ENCODE peak calls at places on chromosomes 16 and 17, in four cellular contexts. Q, R, U and T are unnamed samples. For H3K4me1, the result is how much of the 10 kb centered on the place peaks cover.

GRCh38 chr17:73304438-73304837 is 7.4 kb downstream of the CDC42EP4 start:
- DNase-seq in Q (no peak), R (no peak), U (no peak), T (no peak)

GRCh38 chr17:35082073-35082657 is 18.7 kb upstream of the RFFL start:
- DNase-seq in Q (no peak), R (no peak), U (no peak), T (no peak)

GRCh38 chr17:66228887-66229782 is at the start of gene APOH:
- DNase-seq in Q (no peak), R (no peak), U (no peak), T (no peak)

GRCh38 chr17:59400858-59401257 is 69.4 kb downstream of the YPEL2 start:
- DNase-seq in Q (no peak), R (no peak), U (no peak), T (no peak)

GRCh38 chr17:11506635-11507034 is 91.6 kb upstream of the DNAH9 start:
- DNase-seq in Q (no peak), R (no peak), U (no peak), T (no peak)

GRCh38 chr17:59371426-59372099 is 40.1 kb downstream of the YPEL2 start:
- DNase-seq in Q (peak), R (peak), U (peak), T (peak)

GRCh38 chr17:46056800-46057304 is 57.8 kb downstream of the STH start:
- DNase-seq in Q (no peak), R (no peak), U (no peak), T (no peak)

GRCh38 chr16:81719993-81720392 is 59.1 kb upstream of the PLCG2 start:
- DNase-seq in Q (no peak), R (no peak), U (no peak), T (no peak)

GRCh38 chr16:59459811-59460210 is 725.7 kb upstream of the GOT2 start:
- DNase-seq in Q (no peak), R (no peak), U (no peak), T (no peak)

GRCh38 chr16:31141489-31142108 is 6.1 kb upstream of the PRSS8 start:
- DNase-seq in Q (peak), R (no peak), U (no peak), T (peak)

GRCh38 chr16:16960785-16961184 is 510.0 kb downstream of the XYLT1 start:
- DNase-seq in Q (no peak), R (no peak), U (no peak), T (no peak)

GRCh38 chr17:7296189-7296861 is 1.9 kb upstream of the YBX2 start:
- DNase-seq in Q (peak), R (no peak), U (peak), T (peak)

GRCh38 chr17:37755455-37755854 is 10.6 kb upstream of the HNF1B start:
- DNase-seq in Q (no peak), R (no peak), U (no peak), T (no peak)

GRCh38 chr16:72228014-72228413 is 56.1 kb upstream of the PMFBP1 start:
- DNase-seq in Q (no peak), R (no peak), U (no peak), T (no peak)

GRCh38 chr16:677306-678190 is 2.1 kb downstream of the RHBDL1 start:
- DNase-seq in Q (no peak), R (no peak), U (no peak), T (no peak)

GRCh38 chr16:83338941-83339340 is 468.8 kb upstream of the HSBP1 start:
- DNase-seq in Q (no peak), R (no peak), U (no peak), T (no peak)

GRCh38 chr17:2059125-2059836 is 4.4 kb downstream of the HIC1 start:
- DNase-seq in Q (no peak), R (no peak), U (no peak), T (peak)

GRCh38 chr16:2842340-2843000 is 12.4 kb downstream of the ZG16B start:
- DNase-seq in Q (peak), R (peak), U (peak), T (peak)

GRCh38 chr17:68384941-68385340 is 72.4 kb downstream of the WIPI1 start:
- DNase-seq in Q (no peak), R (peak), U (no peak), T (no peak)

GRCh38 chr17:28131592-28131991 is 89.1 kb downstream of the NLK start:
- DNase-seq in Q (no peak), R (no peak), U (no peak), T (no peak)

GRCh38 chr17:74049167-74049797 is 154.2 kb upstream of the RPL38 start:
- DNase-seq in Q (no peak), R (no peak), U (no peak), T (no peak)

GRCh38 chr17:67273900-67274299 is 28.9 kb upstream of the HELZ start:
- DNase-seq in Q (no peak), R (no peak), U (no peak), T (no peak)
- H3K27ac ChIP-seq in Q (no peak), R (no peak), U (no peak), T (no peak)

GRCh38 chr16:66576306-66576705 is 3.0 kb upstream of the CMTM2 start:
- DNase-seq in Q (no peak), R (no peak), U (no peak), T (no peak)
- H3K4me1 ChIP-seq in Q (under half), R (under half), U (under half), T (under half)

GRCh38 chr17:32142038-32142856 is at the start of gene RHOT1:
- DNase-seq in Q (peak), R (peak), U (peak), T (peak)
- TF ChIP-seq CTCF in Q (peak), R (peak), U (peak), T (peak)

DNA sequence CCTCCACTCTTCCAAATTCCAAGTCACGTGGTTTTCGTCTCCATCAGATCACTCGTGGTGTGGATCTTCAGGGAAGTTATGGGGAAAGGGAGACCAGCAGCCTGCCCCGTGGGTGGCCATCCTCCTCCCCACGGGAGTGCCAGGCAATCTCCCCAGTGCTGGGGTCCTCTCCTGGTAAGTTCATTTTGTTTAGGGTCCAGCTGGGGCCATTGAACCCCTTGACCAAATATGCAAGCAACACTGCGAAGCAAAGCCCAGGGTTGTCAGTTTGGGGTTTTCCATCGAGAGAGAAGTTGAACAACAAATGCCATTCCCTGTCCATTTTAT is 4.1 kb upstream of the LCMT1 start:
- DNase-seq in Q (no peak), R (no peak), U (no peak), T (no peak)
- H3K27ac ChIP-seq in Q (peak), R (peak), U (peak), T (peak)

DNA sequence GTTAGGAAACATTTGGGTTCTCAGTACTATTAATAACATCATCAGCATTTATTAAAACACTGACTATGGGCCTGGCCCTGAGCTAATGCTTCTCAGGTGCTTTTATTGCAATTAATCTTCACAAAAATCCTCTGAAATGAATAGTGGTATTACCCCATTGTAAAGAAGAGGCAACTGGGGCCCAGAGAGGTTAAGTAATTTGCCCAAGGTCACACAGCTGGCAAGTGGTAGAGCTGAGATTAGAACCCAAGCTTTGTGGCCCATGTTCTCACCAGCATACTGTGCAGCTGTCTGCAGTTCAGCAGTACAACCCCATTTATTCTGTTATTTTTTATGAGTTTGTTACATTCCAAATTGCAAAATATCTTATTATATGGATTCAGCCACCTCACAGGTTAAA is 82.3 kb downstream of the TBC1D16 start:
- DNase-seq in Q (no peak), R (peak), U (no peak), T (no peak)
- H3K4me1 ChIP-seq in Q (under half), R (under half), U (under half), T (under half)

DNA sequence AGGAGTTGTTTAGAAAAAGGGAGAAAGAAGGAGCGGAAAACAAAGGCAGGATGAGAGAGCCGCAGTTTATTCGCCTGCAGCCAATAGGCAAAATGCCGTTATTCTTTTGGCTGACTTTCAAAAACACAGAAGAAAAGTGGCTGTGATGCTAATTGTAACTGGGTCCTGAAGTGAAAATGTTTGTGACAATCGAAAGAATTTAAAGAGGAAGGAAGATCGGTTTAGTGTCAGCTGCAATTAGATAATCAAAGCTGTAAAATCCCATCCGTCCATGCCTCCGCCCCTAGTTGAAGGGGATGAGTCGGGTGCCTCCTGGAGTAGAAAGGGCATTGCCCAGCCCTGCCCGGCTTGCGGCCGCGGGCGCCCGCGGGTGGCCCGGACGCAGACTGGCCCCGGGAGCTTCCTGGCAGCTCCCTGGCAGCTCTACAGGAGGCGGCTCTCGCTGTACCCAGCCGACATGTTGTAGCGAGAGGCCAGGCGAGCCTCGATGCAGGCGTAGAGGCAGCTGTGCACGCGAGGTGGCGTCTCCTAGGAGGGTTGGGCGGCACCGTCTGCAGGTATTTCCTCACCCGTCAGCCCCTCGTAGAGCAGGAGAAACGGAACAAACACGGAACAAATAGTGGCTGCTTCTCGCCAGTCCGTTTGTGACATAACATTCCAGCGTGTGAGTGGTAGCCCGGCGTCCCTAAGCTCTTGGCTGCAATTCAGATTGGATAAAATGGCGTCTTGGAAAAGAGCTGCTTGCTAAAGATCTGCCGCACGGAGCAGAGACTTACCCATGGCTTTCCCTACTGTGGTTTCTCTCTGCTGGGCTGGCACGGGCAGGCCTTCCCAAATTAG is 82.3 kb downstream of the TNRC6C start:
- DNase-seq in Q (peak), R (peak), U (peak), T (peak)
- TF ChIP-seq CTCF in Q (no peak), R (no peak), U (no peak), T (no peak)

DNA sequence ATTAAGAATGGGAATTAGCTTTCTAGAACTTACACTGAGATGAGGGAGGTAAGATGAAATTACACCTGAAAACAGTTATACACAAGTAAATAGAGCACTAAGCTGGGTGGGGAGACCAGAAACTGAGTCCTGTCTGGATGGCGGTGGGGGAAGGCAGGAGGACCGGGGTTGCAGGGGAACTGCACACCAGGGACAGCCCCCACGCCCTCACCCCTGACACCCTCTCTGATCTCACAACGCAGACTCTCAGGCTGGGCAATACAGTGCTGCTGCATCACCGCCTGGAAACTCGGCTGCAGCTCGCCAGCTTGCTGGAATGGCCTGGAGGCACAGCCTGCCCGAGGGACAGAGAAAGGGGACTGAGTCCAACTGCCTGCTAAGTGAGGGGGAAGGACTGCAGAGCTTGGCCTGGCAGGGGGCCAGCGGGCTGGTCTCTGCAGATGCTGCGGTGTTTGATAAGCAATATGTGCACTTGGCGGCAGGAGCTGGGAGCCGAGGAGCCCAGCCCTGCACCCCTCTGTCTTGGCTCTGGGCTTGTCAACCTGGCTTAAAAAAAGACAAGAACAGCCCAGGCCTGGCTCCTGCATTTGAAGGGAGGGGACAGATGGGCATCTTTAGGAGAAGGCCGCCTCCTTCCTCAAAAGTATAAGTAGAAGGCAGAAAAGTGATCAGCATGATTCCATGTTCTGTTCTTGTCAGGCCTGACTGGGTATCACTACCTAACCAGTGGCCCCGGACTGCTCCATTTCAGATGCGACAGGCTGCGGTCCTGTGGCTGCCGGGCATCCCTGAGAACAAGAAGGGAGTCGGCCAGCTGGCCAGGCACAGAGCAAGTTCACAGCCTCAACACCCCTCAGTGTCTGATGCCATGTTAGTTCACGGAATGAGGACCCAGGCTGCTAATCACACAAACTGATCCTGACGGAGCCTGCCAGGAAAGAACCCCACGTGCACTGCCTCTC is 30.2 kb downstream of the SPHK1 start:
- DNase-seq in Q (peak), R (no peak), U (peak), T (peak)
- H3K27ac ChIP-seq in Q (peak), R (no peak), U (peak), T (no peak)

DNA sequence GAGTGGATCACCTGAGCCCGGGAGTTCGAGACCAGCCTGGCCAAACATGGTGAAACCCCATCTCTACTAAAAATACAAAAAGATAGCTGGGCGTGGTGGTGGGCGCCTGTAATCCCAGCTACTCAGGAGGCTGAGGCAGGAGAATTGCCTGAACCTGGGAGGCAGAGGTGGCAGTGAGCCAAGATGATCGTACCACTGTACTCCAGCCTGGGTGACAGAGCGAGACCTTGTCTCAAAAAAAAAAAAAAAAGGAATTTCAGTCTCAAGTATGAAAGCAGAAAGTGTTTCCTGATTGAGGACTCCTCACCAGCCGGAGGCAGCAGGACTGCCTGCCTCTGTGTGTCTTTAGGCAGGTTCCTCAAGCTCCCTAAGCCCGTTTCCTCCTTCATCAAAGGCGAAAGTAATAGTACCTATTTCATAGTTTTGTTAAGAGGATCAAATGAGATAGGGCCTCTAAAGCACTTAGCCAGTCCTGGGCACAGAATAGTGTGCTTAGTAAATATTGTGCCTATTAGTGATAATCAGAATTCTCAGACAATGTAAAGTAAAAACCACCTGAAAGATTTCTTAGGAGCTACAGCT is 9.0 kb downstream of the RAI1 start:
- DNase-seq in Q (no peak), R (no peak), U (no peak), T (no peak)
- H3K4me1 ChIP-seq in Q (half or more), R (half or more), U (half or more), T (under half)

GRCh38 chr17:64491995-64492394 is 4.9 kb downstream of the POLG2 start:
- DNase-seq in Q (no peak), R (no peak), U (no peak), T (no peak)

GRCh38 chr17:64494121-64494520 is 2.7 kb downstream of the POLG2 start:
- DNase-seq in Q (no peak), R (no peak), U (no peak), T (no peak)

GRCh38 chr17:64496348-64496785 is 487 bp downstream of the POLG2 start:
- DNase-seq in Q (no peak), R (no peak), U (no peak), T (no peak)

GRCh38 chr17:64491034-64491860 is 5.6 kb downstream of the POLG2 start:
- DNase-seq in Q (no peak), R (no peak), U (no peak), T (no peak)

DNA sequence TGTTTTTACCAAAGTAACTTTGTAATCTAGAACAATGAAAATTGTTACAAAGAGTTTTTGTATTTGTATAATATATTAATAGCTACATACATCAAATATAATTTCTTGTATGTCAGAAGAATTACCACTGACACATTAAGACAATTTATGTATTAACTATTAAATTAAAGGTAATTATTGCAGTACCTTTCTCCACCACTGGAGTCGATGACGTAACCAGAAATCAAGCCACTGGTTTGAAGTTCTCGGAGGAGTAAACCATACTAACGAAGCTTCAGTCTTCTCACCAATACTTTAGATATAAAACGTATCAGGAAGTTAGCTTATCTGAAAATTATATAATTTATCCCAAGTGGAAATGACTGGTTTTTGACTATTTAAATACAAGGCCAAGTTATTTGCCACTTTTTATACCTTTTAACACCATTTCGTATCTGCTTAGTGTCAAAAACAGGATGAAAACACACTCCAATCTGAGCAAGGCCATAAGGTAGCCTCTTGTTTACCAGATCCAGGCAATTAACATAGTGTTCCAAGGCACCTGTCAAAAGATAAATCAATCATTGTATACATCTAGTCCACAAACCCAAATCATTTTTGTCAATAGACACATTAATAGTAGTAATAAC is 4.3 kb downstream of the POLG2 start:
- DNase-seq in Q (no peak), R (no peak), U (no peak), T (no peak)
- TF ChIP-seq CTCF in Q (peak), R (peak), U (peak), T (no peak)